ENCODE peak calls at places on chromosome 1, in five cellular contexts. One of them, this sample, is unnamed.

GRCh38 chr1:63322944-63323865 is 838 bp downstream of the FOXD3 start:
- DNase-seq in testis: peak; percentile 46
- DNase-seq in astrocyte of the cerebellum: no peak
- DNase-seq in naive thymus-derived CD8-positive, alpha-beta T cell: peak; percentile 12
- DNase-seq in mammary epithelial cell: peak; percentile 21
- DNase-seq in this sample: peak; percentile 31

GRCh38 chr1:110153407-110153950 is 3.2 kb downstream of the SLC6A17 start:
- DNase-seq in mammary epithelial cell: no peak
- DNase-seq in testis: no peak
- DNase-seq in naive thymus-derived CD8-positive, alpha-beta T cell: no peak
- DNase-seq in astrocyte of the cerebellum: no peak
- DNase-seq in this sample: no peak

GRCh38 chr1:110188116-110188618 is 21.9 kb upstream of the KCNC4 start:
- DNase-seq in astrocyte of the cerebellum: no peak
- DNase-seq in naive thymus-derived CD8-positive, alpha-beta T cell: no peak
- DNase-seq in testis: no peak
- DNase-seq in mammary epithelial cell: peak; percentile 22
- DNase-seq in this sample: peak; percentile 72

GRCh38 chr1:161091093-161091492 is 1.7 kb upstream of the NECTIN4 start:
- DNase-seq in astrocyte of the cerebellum: no peak
- DNase-seq in mammary epithelial cell: no peak
- DNase-seq in testis: no peak
- DNase-seq in naive thymus-derived CD8-positive, alpha-beta T cell: no peak
- DNase-seq in this sample: no peak

GRCh38 chr1:208929575-208929974 is 653.9 kb upstream of the CAMK1G start:
- DNase-seq in naive thymus-derived CD8-positive, alpha-beta T cell: no peak
- DNase-seq in mammary epithelial cell: peak; percentile 68
- DNase-seq in astrocyte of the cerebellum: peak; percentile 49
- DNase-seq in testis: no peak
- DNase-seq in this sample: no peak

GRCh38 chr1:115495603-115496002 is 146.2 kb upstream of the VANGL1 start:
- DNase-seq in mammary epithelial cell: no peak
- DNase-seq in testis: no peak
- DNase-seq in naive thymus-derived CD8-positive, alpha-beta T cell: no peak
- DNase-seq in astrocyte of the cerebellum: peak; percentile 23
- DNase-seq in this sample: peak; percentile 35

GRCh38 chr1:47175227-47175934 is 14.5 kb downstream of the PDZK1IP1 start:
- DNase-seq in astrocyte of the cerebellum: peak; percentile 19
- DNase-seq in naive thymus-derived CD8-positive, alpha-beta T cell: no peak
- DNase-seq in mammary epithelial cell: peak; percentile 67
- DNase-seq in testis: peak; percentile 80
- DNase-seq in this sample: peak; percentile 78

GRCh38 chr1:245475116-245475515 is 320.3 kb downstream of the KIF26B start:
- DNase-seq in naive thymus-derived CD8-positive, alpha-beta T cell: no peak
- DNase-seq in astrocyte of the cerebellum: peak; percentile 16
- DNase-seq in testis: no peak
- DNase-seq in mammary epithelial cell: peak; percentile 9
- DNase-seq in this sample: peak; percentile 35

GRCh38 chr1:37616330-37616729 is 18.4 kb downstream of the RSPO1 start:
- DNase-seq in naive thymus-derived CD8-positive, alpha-beta T cell: no peak
- DNase-seq in testis: no peak
- DNase-seq in mammary epithelial cell: no peak
- DNase-seq in astrocyte of the cerebellum: no peak
- DNase-seq in this sample: no peak

GRCh38 chr1:101264699-101265098 is 27.9 kb downstream of the S1PR1 start:
- DNase-seq in astrocyte of the cerebellum: no peak
- DNase-seq in naive thymus-derived CD8-positive, alpha-beta T cell: no peak
- DNase-seq in mammary epithelial cell: no peak
- DNase-seq in testis: no peak
- DNase-seq in this sample: no peak

GRCh38 chr1:232218955-232219865 is 410.7 kb downstream of the SIPA1L2 start:
- DNase-seq in testis: peak; percentile 45
- DNase-seq in mammary epithelial cell: no peak
- DNase-seq in astrocyte of the cerebellum: no peak
- DNase-seq in naive thymus-derived CD8-positive, alpha-beta T cell: no peak
- DNase-seq in this sample: no peak